ENCODE peak calls at places on chromosomes 16 and 17, in six cellular contexts. F is IMR-90, K is H9, M is SK-N-SH, P is neuronal stem cell, A is mesendoderm. I is an unnamed sample.

GRCh38 chr17:1313270-1314005 is 34.0 kb downstream of the TRARG1 start:
- DNase-seq in F (no peak), K (no peak), M (no peak), P (no peak), A (no peak), I (no peak)

GRCh38 chr16:85384831-85385462 is 228.2 kb upstream of the GSE1 start:
- DNase-seq in F (no peak), K (no peak), M (no peak), P (no peak), A (no peak), I (no peak)

GRCh38 chr17:55089955-55090573 is 121.5 kb downstream of the STXBP4 start:
- DNase-seq in F (peak), K (no peak), M (no peak), P (no peak), A (peak), I (peak)

GRCh38 chr16:50399411-50399810 is 30.6 kb upstream of the BRD7 start:
- DNase-seq in F (no peak), K (no peak), M (no peak), P (no peak), A (no peak), I (no peak)

GRCh38 chr17:60615840-60616239 is 15.8 kb downstream of the PPM1D start:
- DNase-seq in F (no peak), K (no peak), M (no peak), P (no peak), A (no peak), I (no peak)

GRCh38 chr16:79173910-79174309 is 426.6 kb downstream of the MAF start:
- DNase-seq in F (no peak), K (no peak), M (no peak), P (no peak), A (no peak), I (no peak)

GRCh38 chr16:72108353-72109102 is 14.9 kb downstream of the DHX38 start:
- DNase-seq in F (no peak), K (no peak), M (no peak), P (no peak), A (no peak), I (no peak)

GRCh38 chr17:76251478-76252039 is 11.3 kb upstream of the RNF157 start:
- DNase-seq in F (no peak), K (no peak), M (no peak), P (no peak), A (no peak), I (no peak)

GRCh38 chr16:67438098-67438791 is 7.3 kb downstream of the HSD11B2 start:
- DNase-seq in F (no peak), K (no peak), M (no peak), P (no peak), A (no peak), I (no peak)

GRCh38 chr16:81723098-81723723 is 55.9 kb upstream of the PLCG2 start:
- DNase-seq in F (peak), K (no peak), M (peak), P (peak), A (peak), I (peak)

GRCh38 chr17:77376795-77377751 is 236.3 kb downstream of the SEC14L1 start:
- DNase-seq in F (peak), K (no peak), M (peak), P (no peak), A (no peak), I (no peak)

GRCh38 chr17:77375108-77375507 is 234.3 kb downstream of the SEC14L1 start:
- DNase-seq in F (no peak), K (no peak), M (no peak), P (no peak), A (no peak), I (peak)

GRCh38 chr17:77374170-77374936 is 233.6 kb downstream of the SEC14L1 start:
- DNase-seq in F (peak), K (peak), M (peak), P (peak), A (peak), I (peak)

GRCh38 chr17:77375526-77375916 is 234.8 kb downstream of the SEC14L1 start:
- DNase-seq in F (no peak), K (no peak), M (no peak), P (no peak), A (no peak), I (no peak)

GRCh38 chr17:77375917-77376651 is 235.3 kb downstream of the SEC14L1 start:
- DNase-seq in F (peak), K (peak), M (peak), P (no peak), A (peak), I (peak)
- H3K4me2 ChIP-seq in F (peak), K (no peak), M (peak), P (peak), A (no peak), I (peak)

GRCh38 chr17:15958484-15958854 is 13.5 kb downstream of the ADORA2B start:
- DNase-seq in F (no peak), K (no peak), M (no peak), P (no peak), A (no peak), I (no peak)
- H3K4me2 ChIP-seq in F (peak), K (no peak), M (peak), P (no peak), A (no peak), I (no peak)

GRCh38 chr17:77529328-77529650 is 388.5 kb downstream of the SEC14L1 start:
- DNase-seq in F (no peak), K (peak), M (no peak), P (no peak), A (no peak), I (no peak)

GRCh38 chr17:77527394-77527793 is 386.6 kb downstream of the SEC14L1 start:
- DNase-seq in F (no peak), K (no peak), M (no peak), P (no peak), A (no peak), I (no peak)

GRCh38 chr17:77530591-77530990 is 389.8 kb downstream of the SEC14L1 start:
- DNase-seq in F (no peak), K (no peak), M (no peak), P (no peak), A (no peak), I (no peak)

GRCh38 chr17:77527836-77528505 is 387.2 kb downstream of the SEC14L1 start:
- DNase-seq in F (no peak), K (no peak), M (peak), P (no peak), A (no peak), I (no peak)

DNA sequence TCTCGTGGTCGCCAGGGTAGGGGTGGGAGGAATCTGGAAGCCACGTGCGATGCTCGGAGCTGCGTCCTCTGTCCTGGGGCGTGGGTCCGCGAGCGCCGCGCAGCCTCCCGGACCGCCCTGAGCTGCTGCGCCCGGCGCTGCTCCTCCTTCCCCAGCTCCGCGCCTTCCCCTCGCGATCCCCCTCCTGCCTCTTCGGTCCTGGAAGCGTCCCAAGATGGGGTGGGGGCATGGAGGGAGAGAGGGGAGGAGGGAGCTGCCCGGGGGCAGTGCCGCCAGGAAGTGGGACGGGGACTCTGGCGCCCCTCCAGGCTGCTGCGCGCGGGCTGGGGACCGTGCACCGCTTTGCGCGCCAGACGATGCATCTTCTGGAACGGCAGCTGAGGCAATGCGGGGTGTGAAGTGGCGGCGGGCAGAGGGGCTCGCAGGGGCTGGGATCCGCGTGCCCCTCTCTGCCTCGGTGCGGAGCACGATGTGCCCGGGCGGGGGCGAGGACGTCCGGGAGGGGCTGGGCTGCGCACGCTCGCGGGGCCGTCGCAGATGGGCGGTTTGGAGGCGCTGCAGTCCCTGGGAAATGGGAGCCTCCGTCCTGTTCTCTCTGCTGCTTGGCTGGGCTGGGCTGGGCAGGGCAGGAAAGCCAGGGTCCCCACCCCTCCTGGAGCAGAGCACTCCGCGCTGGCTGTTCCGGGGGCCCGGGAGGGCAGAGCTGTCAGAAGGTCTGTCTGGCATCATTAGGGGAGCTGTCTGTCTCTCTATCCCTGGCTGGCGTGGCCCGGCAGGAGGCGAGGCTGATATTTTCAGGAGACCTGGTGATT is 388.0 kb downstream of the SEC14L1 start:
- DNase-seq in F (no peak), K (peak), M (peak), P (peak), A (peak), I (peak)
- H3K4me2 ChIP-seq in F (peak), K (peak), M (peak), P (peak), A (peak), I (peak)

GRCh38 chr17:49832840-49833599 is 14.8 kb downstream of the TAC4 start:
- DNase-seq in F (no peak), K (no peak), M (no peak), P (no peak), A (peak), I (no peak)
- H3K4me2 ChIP-seq in F (no peak), K (no peak), M (no peak), P (no peak), A (no peak), I (no peak)

GRCh38 chr17:57806083-57806830 is 43.6 kb downstream of the MRPS23 start:
- DNase-seq in F (no peak), K (peak), M (no peak), P (no peak), A (no peak), I (no peak)

GRCh38 chr17:57811633-57812280 is 38.1 kb downstream of the MRPS23 start:
- DNase-seq in F (no peak), K (peak), M (peak), P (no peak), A (no peak), I (no peak)

GRCh38 chr17:57808882-57809281 is 41.0 kb downstream of the MRPS23 start:
- DNase-seq in F (no peak), K (peak), M (peak), P (no peak), A (no peak), I (no peak)

GRCh38 chr17:57809879-57810278 is 40.0 kb downstream of the MRPS23 start:
- DNase-seq in F (no peak), K (peak), M (no peak), P (no peak), A (no peak), I (no peak)

DNA sequence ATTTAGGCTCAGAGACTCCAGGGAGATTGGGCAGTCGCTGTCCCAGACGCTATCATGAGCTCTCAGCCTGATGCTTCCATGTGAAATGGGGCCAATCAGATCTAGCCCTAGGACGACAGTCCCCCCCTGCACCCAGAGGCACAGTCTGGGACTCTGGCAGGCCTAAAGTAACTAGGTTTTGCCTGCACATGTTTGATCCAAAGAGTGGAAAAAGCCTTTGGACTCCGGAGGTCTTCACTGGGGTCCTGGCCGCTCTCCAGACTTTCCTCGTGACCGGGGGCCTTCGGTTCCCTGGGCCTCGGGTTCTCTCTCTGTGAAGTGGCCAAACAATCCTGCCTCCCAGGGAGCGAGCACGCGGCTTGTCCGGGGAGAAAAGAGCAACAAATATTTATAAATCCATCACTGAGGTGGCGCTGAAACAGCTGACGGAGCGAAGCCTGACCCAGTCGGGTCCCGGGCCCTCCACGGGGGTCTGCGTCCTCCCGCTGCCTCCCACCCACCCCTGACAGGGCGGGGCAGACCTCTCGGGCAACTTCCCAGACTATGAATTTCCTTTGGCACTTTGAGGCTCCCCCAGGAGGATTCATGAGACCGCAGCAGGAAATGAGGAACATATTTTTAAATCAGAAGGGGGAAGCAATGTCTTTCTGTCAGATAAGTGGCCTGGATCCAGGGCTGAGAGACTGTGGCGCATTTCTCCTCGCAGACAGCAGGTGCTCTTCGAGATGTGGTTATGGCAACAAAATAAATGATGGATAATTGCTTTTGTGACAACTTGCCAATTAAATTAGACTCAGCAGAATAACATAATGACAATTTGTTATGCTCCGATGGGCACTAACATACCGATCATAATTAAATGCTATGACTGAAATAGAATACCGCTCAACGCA is 38.9 kb downstream of the MRPS23 start:
- DNase-seq in F (peak), K (peak), M (peak), P (no peak), A (no peak), I (no peak)
- H3K4me2 ChIP-seq in F (peak), K (no peak), M (no peak), P (no peak), A (no peak), I (no peak)

DNA sequence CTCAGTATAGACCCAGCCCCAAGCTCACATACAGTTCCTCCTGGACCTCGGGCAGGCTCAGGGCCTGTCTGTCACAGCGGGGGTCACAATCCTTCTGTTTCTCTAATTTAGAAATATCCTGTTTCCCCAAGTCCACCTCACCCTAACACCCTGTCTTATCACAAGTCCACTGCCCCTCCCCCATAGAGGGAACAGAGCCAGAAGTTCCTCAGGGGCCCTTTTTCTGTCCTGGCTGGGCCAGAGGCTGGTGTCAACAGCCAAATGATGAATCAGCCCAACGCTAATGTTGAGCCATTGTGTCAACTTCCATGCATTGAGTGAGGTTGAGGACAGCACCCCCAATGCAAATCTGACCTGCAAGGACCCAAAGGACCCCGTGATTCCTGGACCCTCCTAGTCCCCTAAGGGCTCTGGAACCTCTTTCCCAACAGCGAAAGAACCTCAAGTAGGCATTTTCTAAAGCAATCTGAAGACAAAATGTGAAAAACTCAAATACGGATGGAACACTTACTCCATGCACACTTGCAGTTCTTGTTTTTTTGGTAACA is 58.6 kb downstream of the PECAM1 start:
- DNase-seq in F (no peak), K (no peak), M (no peak), P (no peak), A (peak), I (no peak)
- H3K4me2 ChIP-seq in F (no peak), K (no peak), M (no peak), P (no peak), A (no peak), I (no peak)

DNA sequence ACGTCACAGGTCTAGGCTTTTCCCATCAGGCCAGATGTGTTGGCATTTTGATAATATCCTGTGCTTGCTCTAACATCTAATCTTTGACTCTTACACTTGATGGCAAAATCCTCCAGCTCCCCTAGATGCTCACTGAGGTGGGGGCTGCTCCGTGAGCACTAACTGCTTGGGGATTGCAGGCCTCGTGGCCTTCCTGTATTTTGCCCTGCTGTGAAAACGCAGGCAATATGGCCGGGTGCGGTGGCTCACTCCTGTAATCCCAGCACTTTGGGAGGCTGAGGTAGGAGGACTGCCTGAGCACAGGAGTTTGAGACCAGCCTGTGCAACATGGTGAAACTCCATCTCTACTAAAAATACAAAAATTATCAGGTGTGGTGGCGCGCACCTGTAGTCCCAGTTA is 9.7 kb upstream of the MLKL start:
- DNase-seq in F (no peak), K (no peak), M (no peak), P (no peak), A (no peak), I (no peak)
- H3K4me2 ChIP-seq in F (no peak), K (no peak), M (no peak), P (no peak), A (no peak), I (no peak)

DNA sequence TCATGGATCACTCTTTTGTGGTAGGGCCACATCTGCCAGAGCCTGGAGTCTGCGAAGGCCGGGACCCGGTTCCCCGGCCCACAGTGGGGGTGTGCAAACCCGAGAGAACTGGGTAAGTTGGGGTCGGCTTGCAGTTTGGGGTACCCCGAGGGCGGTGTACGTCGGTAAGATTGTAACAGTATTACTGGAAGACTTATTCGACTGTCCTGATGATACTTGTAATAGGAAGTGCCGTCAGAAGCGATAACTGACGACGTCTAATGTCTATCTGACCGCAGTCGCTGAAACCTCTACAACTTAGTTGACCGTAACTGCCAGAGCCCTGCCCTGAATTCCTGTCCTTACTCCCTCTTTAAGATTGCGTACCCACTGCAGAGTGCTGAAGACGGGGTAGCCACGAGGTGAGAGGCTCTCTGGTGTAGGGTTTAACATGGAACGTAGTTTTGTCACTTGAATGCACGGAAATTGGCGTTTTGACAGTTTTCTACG is 24.0 kb downstream of the TRPV2 start:
- DNase-seq in F (no peak), K (no peak), M (no peak), P (no peak), A (no peak), I (no peak)
- H3K4me2 ChIP-seq in F (peak), K (peak), M (peak), P (peak), A (peak), I (peak)

DNA sequence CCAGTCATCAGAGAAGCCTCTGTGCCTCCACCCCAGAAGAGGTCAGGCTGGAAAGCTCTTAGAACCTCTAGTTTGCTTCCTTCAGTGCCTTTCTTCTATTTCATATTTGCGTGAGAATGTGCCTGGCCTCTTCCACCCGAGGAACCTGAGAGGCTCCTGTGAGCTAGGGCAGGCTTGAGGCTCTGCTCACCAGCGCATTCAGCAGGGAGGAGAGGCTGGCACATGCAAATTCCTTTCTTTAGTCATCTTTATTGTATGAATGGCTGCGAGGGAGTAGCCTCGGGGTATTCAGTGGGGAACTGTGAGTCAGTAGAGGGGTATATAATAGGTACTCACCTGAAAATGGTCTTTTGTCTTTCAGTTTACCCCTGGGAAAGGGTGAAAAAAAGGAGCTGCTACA is 268.3 kb downstream of the ABCC12 start:
- DNase-seq in F (peak), K (peak), M (no peak), P (no peak), A (peak), I (peak)
- H3K4me2 ChIP-seq in F (peak), K (peak), M (peak), P (peak), A (no peak), I (peak)

DNA sequence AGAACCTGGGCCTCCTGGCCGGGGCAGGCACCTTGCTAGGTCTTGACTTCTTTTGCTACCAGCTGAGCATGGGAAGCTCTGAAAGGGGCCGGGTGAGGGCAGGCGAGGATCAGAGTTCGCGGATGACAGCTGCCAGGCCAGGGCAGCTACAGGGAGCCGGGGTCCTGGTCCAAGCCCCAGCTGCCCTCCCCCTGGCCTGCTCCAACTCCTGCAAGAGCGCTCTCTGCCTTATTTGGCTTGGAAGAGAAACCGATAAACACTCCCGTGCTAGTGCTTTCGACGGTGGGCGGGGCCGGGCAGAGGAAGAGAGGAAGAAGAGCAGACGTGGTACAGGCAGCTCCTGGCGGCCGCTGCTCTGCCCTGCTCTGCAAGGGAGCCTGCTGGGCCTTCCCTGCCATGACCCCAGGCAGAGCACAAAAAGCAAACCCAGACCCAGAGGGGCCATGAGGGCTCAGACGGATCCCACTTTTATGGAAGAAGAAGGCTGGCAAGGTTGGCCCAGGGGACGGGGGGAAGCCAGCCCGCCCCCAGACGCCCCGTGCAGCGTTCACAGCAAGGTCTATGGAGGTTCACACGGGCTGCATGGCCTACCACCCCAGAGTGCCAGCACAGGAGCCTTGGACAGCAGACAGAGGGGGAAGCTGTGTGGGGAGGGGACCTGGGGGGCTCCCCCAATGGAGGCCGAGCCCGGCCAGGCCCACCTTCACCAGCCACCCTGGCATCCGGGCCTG is 25.6 kb downstream of the PIEZO1 start:
- DNase-seq in F (peak), K (peak), M (no peak), P (no peak), A (peak), I (peak)
- H3K4me2 ChIP-seq in F (peak), K (no peak), M (no peak), P (no peak), A (no peak), I (peak)

I was measured in neural progenitor cell.